ENCODE peak calls at places on chromosomes 1 and 21, in six cellular contexts. H, G, E, U, T and M are unnamed samples.
A peak's percentile ranks its signal among the peaks of the same experiment; 100 is the strongest.

GRCh38 chr1:55626326-55626725 is 411.2 kb upstream of the USP24 start:
- DNase-seq in G (no peak), U (no peak), H (no peak), E (no peak), T (no peak), M (no peak)

GRCh38 chr1:60895167-60896124 is 186.9 kb upstream of the NFIA start:
- DNase-seq in E (no peak), T (no peak), G (no peak), H (no peak), U (no peak), M (no peak)

GRCh38 chr21:17463441-17463840 is 49.4 kb upstream of the CXADR start:
- DNase-seq in G (no peak), T (no peak), H (no peak), U (peak; percentile 67), E (no peak), M (no peak)

GRCh38 chr1:53651356-53651755 is 87.6 kb downstream of the GLIS1 start:
- DNase-seq in G (no peak), T (no peak), H (no peak), U (no peak), E (no peak), M (no peak)

GRCh38 chr1:154703207-154703606 is 95.2 kb upstream of the ADAR start:
- DNase-seq in G (peak; percentile 30), H (no peak), U (no peak), T (no peak), E (no peak), M (no peak)

GRCh38 chr1:197129698-197130097 is 16.8 kb downstream of the ASPM start:
- DNase-seq in E (no peak), H (no peak), T (no peak), G (no peak), U (no peak), M (no peak)

GRCh38 chr1:67948155-67949075 is 102.0 kb downstream of the DIRAS3 start:
- DNase-seq in G (no peak), U (peak; percentile 52), T (no peak), H (no peak), E (no peak), M (no peak)

GRCh38 chr1:192639607-192640368 is 3.8 kb downstream of the RGS13 start:
- DNase-seq in G (no peak), U (peak; percentile 50), H (no peak), E (no peak), T (no peak), M (peak; percentile 4)

GRCh38 chr1:96790599-96790998 is 69.0 kb downstream of the PTBP2 start:
- DNase-seq in G (no peak), U (no peak), T (no peak), H (no peak), E (no peak), M (no peak)

GRCh38 chr1:172960454-172961208 is 90.1 kb downstream of the TNFSF18 start:
- DNase-seq in E (no peak), G (no peak), U (no peak), H (no peak), T (no peak), M (no peak)

GRCh38 chr1:6962390-6962955 is 177.2 kb downstream of the CAMTA1 start:
- DNase-seq in H (peak; percentile 99), G (peak; percentile 99), E (peak; percentile 56), T (no peak), U (no peak), M (peak; percentile 91)

GRCh38 chr1:31639543-31639942 is 5.1 kb downstream of the PEF1 start:
- DNase-seq in T (no peak), U (peak; percentile 44), H (no peak), E (no peak), G (no peak), M (no peak)

GRCh38 chr1:152005360-152005912 is 11.8 kb upstream of the S100A10 start:
- DNase-seq in H (no peak), T (no peak), G (no peak), E (no peak), U (no peak), M (no peak)

GRCh38 chr1:97334454-97334853 is 586.4 kb downstream of the DPYD start:
- DNase-seq in E (no peak), T (no peak), G (no peak), U (peak; percentile 63), H (no peak), M (no peak)

GRCh38 chr1:38132681-38133080 is 86.1 kb upstream of the POU3F1 start:
- DNase-seq in U (no peak), G (no peak), E (no peak), H (no peak), T (no peak), M (no peak)

GRCh38 chr1:53944469-53945182 is 873 bp downstream of the IFT25 start:
- DNase-seq in E (no peak), U (no peak), T (no peak), G (peak; percentile 8), H (no peak), M (peak; percentile 14)

GRCh38 chr1:248923932-248924331 is 17.9 kb downstream of the PGBD2 start:
- DNase-seq in E (no peak), H (no peak), T (no peak), G (no peak), U (no peak), M (no peak)

GRCh38 chr21:45573452-45574035 is 31.3 kb upstream of the SLC19A1 start:
- DNase-seq in E (no peak), G (no peak), T (no peak), H (no peak), U (no peak), M (no peak)

GRCh38 chr1:80656011-80656627 is 1144.6 kb upstream of the ADGRL2 start:
- DNase-seq in T (no peak), H (peak; percentile 25), E (no peak), G (peak; percentile 3), U (no peak), M (no peak)

GRCh38 chr1:69551476-69552324 is 16.0 kb upstream of the LRRC7 start:
- DNase-seq in E (no peak), T (no peak), U (no peak), G (no peak), H (no peak), M (no peak)

GRCh38 chr1:115089443-115090340 is at the start of gene TSPAN2:
- DNase-seq in U (no peak), G (peak; percentile 76), H (peak; percentile 95), E (peak; percentile 66), T (peak; percentile 84), M (peak; percentile 43)

GRCh38 chr1:211723273-211723672 is 47.9 kb upstream of the NEK2 start:
- DNase-seq in E (no peak), T (no peak), G (no peak), U (no peak), H (no peak), M (no peak)

GRCh38 chr1:231106347-231106746 is 55.5 kb upstream of the TRIM67 start:
- DNase-seq in E (no peak), U (peak; percentile 46), G (no peak), H (no peak), T (peak; percentile 79), M (no peak)

GRCh38 chr1:29121516-29121937 is 2.2 kb downstream of the TMEM200B start:
- DNase-seq in E (peak; percentile 50), H (peak; percentile 63), U (no peak), T (no peak), G (peak; percentile 59), M (no peak)
- TF ChIP-seq CTCF in E (peak; percentile 9), H (peak; percentile 32), U (no peak), T (no peak), G (no peak), M (peak; percentile 34)

GRCh38 chr1:41803656-41804055 is 115.1 kb downstream of the HIVEP3 start:
- DNase-seq in H (no peak), T (no peak), G (no peak), E (no peak), U (no peak), M (no peak)

GRCh38 chr1:41806472-41807155 is 112.1 kb downstream of the HIVEP3 start:
- DNase-seq in G (no peak), T (no peak), E (no peak), U (no peak), H (no peak), M (peak; percentile 87)

GRCh38 chr1:41802532-41803501 is 115.9 kb downstream of the HIVEP3 start:
- DNase-seq in H (no peak), E (no peak), G (no peak), T (no peak), U (no peak), M (no peak)

GRCh38 chr1:41805771-41806471 is 112.8 kb downstream of the HIVEP3 start:
- DNase-seq in E (no peak), T (no peak), H (no peak), G (no peak), U (no peak), M (peak; percentile 79)

GRCh38 chr1:41804176-41804575 is 114.5 kb downstream of the HIVEP3 start:
- DNase-seq in H (no peak), G (no peak), T (no peak), E (no peak), U (no peak), M (peak; percentile 63)
- TF ChIP-seq CTCF in H (no peak), G (no peak), T (no peak), E (no peak), U (no peak), M (no peak)

DNA sequence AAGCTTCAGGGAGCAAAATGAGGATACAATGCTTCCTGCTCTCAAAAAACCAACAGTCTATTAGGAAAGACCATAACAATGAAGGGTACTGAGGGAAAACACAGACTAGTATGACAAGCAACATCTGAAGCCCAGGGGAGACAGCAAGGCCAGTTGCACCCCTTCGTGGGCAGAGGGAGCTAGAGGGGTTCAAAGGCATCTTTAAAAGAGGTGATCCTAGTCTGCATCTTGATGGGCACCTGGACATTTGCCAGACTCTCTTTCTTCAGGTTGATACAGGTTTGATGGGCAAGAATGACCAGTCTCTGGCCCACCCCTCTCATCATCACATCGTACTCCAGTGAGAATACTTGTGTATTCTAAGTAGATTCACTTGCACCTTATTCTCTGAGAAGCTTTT is 177.7 kb downstream of the VAV3 start:
- DNase-seq in E (no peak), H (peak; percentile 48), U (no peak), G (no peak), T (no peak), M (peak; percentile 62)
- TF ChIP-seq CTCF in E (no peak), H (no peak), U (no peak), G (no peak), T (no peak), M (peak; percentile 31)

GRCh38 chr1:236748471-236748870 is 46.6 kb upstream of the MTR start:
- DNase-seq in G (no peak), H (no peak), U (no peak), T (no peak), E (no peak), M (no peak)
- TF ChIP-seq CTCF in G (no peak), H (no peak), U (peak; percentile 10), T (peak; percentile 18), E (peak; percentile 52), M (no peak)

GRCh38 chr1:33147997-33148314 is 33.9 kb downstream of the TRIM62 start:
- DNase-seq in U (no peak), E (no peak), T (no peak), H (peak; percentile 47), G (no peak), M (peak; percentile 31)
- TF ChIP-seq CTCF in U (peak; percentile 59), E (peak; percentile 25), T (peak; percentile 46), H (peak; percentile 29), G (peak; percentile 17), M (peak; percentile 38)